ENCODE peak calls at places on chromosomes 4 and X, in six cellular contexts. D is GM12878, Q is fibroblast of lung, J is PC-3, U is fibroblast of the aortic adventitia, M is neural progenitor cell. Y is an unnamed sample.

GRCh38 chrX:123918106-123918721 is 43.3 kb upstream of the STAG2 start:
- DNase-seq in D (no peak), Q (no peak), J (peak; percentile 52), U (peak; percentile 25), M (no peak), Y (no peak)

GRCh38 chr4:57443308-57444243 is 333.4 kb upstream of the IGFBP7 start:
- DNase-seq in D (no peak), Q (no peak), J (no peak), U (no peak), M (no peak), Y (no peak)

GRCh38 chr4:140162596-140162995 is 8.6 kb upstream of the MAML3 start:
- DNase-seq in D (no peak), Q (no peak), J (no peak), U (no peak), M (no peak), Y (no peak)

GRCh38 chrX:110241816-110242215 is 76.1 kb downstream of the AMMECR1 start:
- DNase-seq in D (no peak), Q (peak; percentile 41), J (peak; percentile 57), U (peak; percentile 65), M (no peak), Y (no peak)

GRCh38 chr4:40321671-40322131 is 13.4 kb upstream of the CHRNA9 start:
- DNase-seq in D (no peak), Q (peak; percentile 84), J (no peak), U (peak; percentile 55), M (no peak), Y (no peak)

GRCh38 chr4:177339794-177340374 is 30.2 kb downstream of the NEIL3 start:
- DNase-seq in D (peak; percentile 4), Q (peak; percentile 72), J (peak; percentile 31), U (peak; percentile 70), M (no peak), Y (peak; percentile 43)

GRCh38 chrX:53048169-53049126 is at the start of gene GPR173:
- DNase-seq in D (no peak), Q (peak; percentile 75), J (peak; percentile 49), U (peak; percentile 69), M (peak; percentile 74), Y (no peak)

GRCh38 chr4:6633091-6633906 is 7.2 kb upstream of the MRFAP1 start:
- DNase-seq in D (no peak), Q (peak; percentile 32), J (peak; percentile 9), U (peak; percentile 60), M (peak; percentile 47), Y (no peak)

GRCh38 chr4:19438228-19438627 is 813.5 kb upstream of the SLIT2 start:
- DNase-seq in D (no peak), Q (peak; percentile 74), J (peak; percentile 67), U (peak; percentile 24), M (no peak), Y (no peak)

GRCh38 chr4:75745192-75745591 is 20.8 kb downstream of the USO1 start:
- DNase-seq in D (no peak), Q (peak; percentile 67), J (no peak), U (peak; percentile 70), M (no peak), Y (no peak)

GRCh38 chrX:6002056-6002455 is 226.6 kb downstream of the NLGN4X start:
- DNase-seq in D (no peak), Q (no peak), J (no peak), U (no peak), M (no peak), Y (no peak)

GRCh38 chr4:99379571-99379970 is 27.0 kb upstream of the ADH1C start:
- DNase-seq in D (no peak), Q (no peak), J (no peak), U (peak; percentile 65), M (no peak), Y (no peak)

GRCh38 chrX:153507484-153508178 is 9.8 kb upstream of the ATP2B3 start:
- DNase-seq in D (no peak), Q (peak; percentile 59), J (peak; percentile 78), U (peak; percentile 73), M (peak; percentile 80), Y (peak; percentile 70)

GRCh38 chr4:140222175-140222574 is 68.2 kb upstream of the MAML3 start:
- DNase-seq in D (no peak), Q (peak; percentile 26), J (peak; percentile 63), U (no peak), M (no peak), Y (no peak)

GRCh38 chr4:23171971-23172370 is 479.2 kb downstream of the GBA3 start:
- DNase-seq in D (no peak), Q (peak; percentile 15), J (peak; percentile 42), U (no peak), M (no peak), Y (no peak)

GRCh38 chr4:157655101-157655818 is 434.7 kb downstream of the GRIA2 start:
- DNase-seq in D (no peak), Q (no peak), J (no peak), U (no peak), M (no peak), Y (no peak)

GRCh38 chr4:69116645-69117321 is 20.5 kb downstream of the UGT2B7 start:
- DNase-seq in D (no peak), Q (no peak), J (no peak), U (peak; percentile 7), M (no peak), Y (no peak)

GRCh38 chrX:22186165-22186564 is 86.5 kb upstream of the CBLL2 start:
- DNase-seq in D (no peak), Q (no peak), J (no peak), U (no peak), M (no peak), Y (no peak)

GRCh38 chr4:117691572-117692351 is 342.5 kb upstream of the NDST3 start:
- DNase-seq in D (no peak), Q (no peak), J (no peak), U (no peak), M (no peak), Y (no peak)

GRCh38 chr4:76811604-76812412 is 86.1 kb downstream of the SOWAHB start:
- DNase-seq in D (no peak), Q (peak; percentile 37), J (no peak), U (peak; percentile 26), M (peak; percentile 28), Y (no peak)

GRCh38 chr4:40149960-40150385 is 46.9 kb upstream of the RHOH start:
- DNase-seq in D (peak; percentile 79), Q (peak; percentile 80), J (peak; percentile 86), U (peak; percentile 79), M (peak; percentile 72), Y (peak; percentile 91)

GRCh38 chr4:76300012-76300411 is 6.5 kb upstream of the STBD1 start:
- DNase-seq in D (no peak), Q (no peak), J (no peak), U (no peak), M (no peak), Y (no peak)

GRCh38 chr4:111943796-111944203 is 201.5 kb upstream of the FAM241A start:
- DNase-seq in D (no peak), Q (peak; percentile 40), J (peak; percentile 47), U (peak; percentile 47), M (peak; percentile 77), Y (peak; percentile 55)

GRCh38 chr4:1515763-1516162 is 109.5 kb upstream of the NKX1-1 start:
- DNase-seq in D (no peak), Q (no peak), J (no peak), U (no peak), M (no peak), Y (no peak)

GRCh38 chr4:28555851-28556250 is 1695.2 kb downstream of the STIM2 start:
- DNase-seq in D (no peak), Q (peak; percentile 6), J (peak; percentile 47), U (peak; percentile 22), M (no peak), Y (no peak)

GRCh38 chrX:154738013-154738738 is 12.7 kb downstream of the GAB3 start:
- DNase-seq in D (no peak), Q (peak; percentile 85), J (peak; percentile 70), U (peak; percentile 86), M (no peak), Y (no peak)

GRCh38 chr4:2441393-2442174 is 22.8 kb downstream of the CFAP99 start:
- DNase-seq in D (peak; percentile 35), Q (peak; percentile 51), J (peak; percentile 70), U (peak; percentile 51), M (peak; percentile 81), Y (peak; percentile 92)

GRCh38 chrX:149487292-149487691 is 17.8 kb downstream of the IDS start:
- DNase-seq in D (no peak), Q (no peak), J (peak; percentile 48), U (no peak), M (no peak), Y (peak; percentile 11)
- TF ChIP-seq CTCF in D (peak; percentile 23), Q (no peak), J (peak; percentile 46), U (peak; percentile 28), M (peak; percentile 29), Y (peak; percentile 11)

DNA sequence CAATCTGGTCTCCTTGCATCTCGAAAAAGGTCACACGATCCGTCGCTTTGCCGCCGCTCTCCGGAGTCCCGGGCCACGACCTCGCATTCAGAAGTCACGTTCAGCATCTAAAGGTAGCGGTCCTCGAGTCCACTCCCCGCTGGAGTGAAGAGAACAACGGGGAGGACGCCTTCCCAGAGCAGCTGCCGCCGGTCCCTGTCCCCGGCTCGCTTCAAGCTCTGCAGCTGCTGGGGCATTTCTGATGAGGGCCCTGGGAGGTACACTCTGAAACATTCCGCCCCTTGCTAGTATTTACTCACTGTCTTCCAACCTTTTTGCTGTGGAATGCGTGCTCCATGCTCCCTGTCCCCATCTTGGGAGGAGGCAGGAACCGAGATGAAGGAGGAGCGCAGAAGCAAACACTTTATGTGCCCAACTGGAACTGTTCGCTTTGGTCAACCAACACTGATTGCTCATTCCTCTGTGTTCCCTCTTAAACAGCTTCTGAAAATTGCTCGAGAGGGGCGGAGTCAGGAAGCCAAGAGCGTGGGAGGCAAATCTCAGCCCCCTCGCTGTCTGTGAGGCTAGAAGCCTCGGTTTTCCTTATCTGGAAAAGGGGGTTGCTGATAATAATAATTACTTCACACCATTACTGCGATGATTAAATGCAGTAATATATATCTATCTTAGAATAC is 6.4 kb upstream of the VAMP7 start:
- DNase-seq in D (no peak), Q (no peak), J (no peak), U (no peak), M (no peak), Y (no peak)
- H3K4me3 ChIP-seq in D (no peak overlapping the region), Q (no peak overlapping the region), J (no peak overlapping the region), U (peak overlapping the region; percentile 36), M (no peak overlapping the region), Y (no peak overlapping the region)

DNA sequence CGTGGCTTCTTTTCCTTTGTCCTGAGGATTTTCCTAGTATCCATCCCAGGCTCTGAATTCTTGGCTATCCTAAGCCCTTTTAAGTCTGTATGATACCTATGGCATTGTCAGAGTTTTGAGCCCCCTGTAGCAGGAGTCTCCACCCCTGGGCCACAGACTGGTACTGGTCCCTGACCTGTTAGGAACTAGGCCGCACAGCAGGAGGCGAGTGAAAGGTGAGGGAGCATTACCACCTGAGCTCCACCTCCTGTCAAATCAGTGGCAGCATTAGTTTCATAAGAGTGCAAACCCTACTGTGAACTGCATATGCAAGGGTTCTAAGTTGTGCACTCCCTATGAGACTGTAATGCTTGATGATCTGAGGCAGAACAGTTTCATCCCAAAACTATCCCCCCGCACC is 216.1 kb downstream of the RAPGEF2 start:
- DNase-seq in D (no peak), Q (no peak), J (no peak), U (no peak), M (no peak), Y (no peak)
- TF ChIP-seq CTCF in D (no peak), Q (no peak), J (no peak), U (no peak), M (no peak), Y (no peak)

DNA sequence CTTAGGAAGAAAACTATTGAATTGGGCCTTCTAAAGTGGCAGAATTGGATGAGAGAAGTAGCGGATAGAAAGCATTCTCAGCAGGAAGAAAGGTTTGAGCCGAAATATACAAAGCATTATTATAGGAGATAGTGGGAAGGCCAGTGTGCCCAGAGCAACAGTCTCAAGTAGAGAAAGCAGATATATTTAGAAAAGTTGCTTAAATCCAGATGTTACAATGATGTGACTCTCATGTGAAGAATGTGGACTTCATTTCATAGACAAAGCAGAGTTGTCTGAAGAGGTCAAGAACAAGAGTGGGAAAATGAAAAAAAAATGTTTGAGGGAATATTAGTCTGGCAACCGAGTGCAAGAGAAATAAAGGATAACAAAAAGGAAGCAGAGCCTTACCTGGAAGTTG is 66.9 kb downstream of the SYNPO2 start:
- DNase-seq in D (no peak), Q (peak; percentile 78), J (no peak), U (peak; percentile 90), M (no peak), Y (no peak)
- H3K4me3 ChIP-seq in D (no peak overlapping the region), Q (no peak overlapping the region), J (no peak overlapping the region), U (no peak overlapping the region), M (no peak overlapping the region), Y (no peak overlapping the region)